ENCODE peak calls at places on chromosomes 2 and 18, in four cellular contexts. A is WERI-Rb-1, V is thoracic aorta, R is fibroblast of lung. L is an unnamed sample.

GRCh38 chr2:96412307-96413066 is 76.9 kb downstream of the NCAPH start:
- DNase-seq in R (no peak), A (no peak), V (no peak), L (no peak)

GRCh38 chr18:49340446-49340845 is 120.0 kb downstream of the DYM start:
- DNase-seq in R (peak), V (no peak), A (no peak), L (peak)

GRCh38 chr2:45729753-45730512 is 78.5 kb downstream of the PRKCE start:
- DNase-seq in A (peak), R (no peak), V (no peak), L (no peak)

GRCh38 chr2:72932045-72932444 is 14.7 kb downstream of the EMX1 start:
- DNase-seq in V (no peak), A (no peak), R (peak), L (no peak)

GRCh38 chr2:240620149-240620731 is 5.0 kb upstream of the GPR35 start:
- DNase-seq in A (peak), R (no peak), V (no peak), L (no peak)

GRCh38 chr2:58834404-58834803 is 593.3 kb upstream of the FANCL start:
- DNase-seq in A (no peak), V (no peak), R (peak), L (peak)

GRCh38 chr2:128390256-128390990 is 71.8 kb upstream of the HS6ST1 start:
- DNase-seq in A (no peak), V (no peak), R (no peak), L (no peak)

GRCh38 chr2:162233197-162233596 is 10.0 kb downstream of the FAP start:
- DNase-seq in R (peak), A (no peak), V (no peak), L (peak)

GRCh38 chr2:201396595-201396994 is 39.5 kb upstream of the FLACC1 start:
- DNase-seq in R (no peak), A (no peak), V (no peak), L (no peak)

GRCh38 chr2:196959750-196960392 is 33.4 kb upstream of the PGAP1 start:
- DNase-seq in V (no peak), R (peak), A (no peak), L (peak)

GRCh38 chr2:132542953-132543569 is 126.5 kb downstream of the GPR39 start:
- DNase-seq in R (no peak), A (no peak), V (no peak), L (no peak)

GRCh38 chr2:151881342-151881741 is 53.1 kb upstream of the ARL5A start:
- DNase-seq in A (no peak), R (no peak), V (no peak), L (no peak)

GRCh38 chr2:56680971-56681631 is 497.3 kb downstream of the CCDC85A start:
- DNase-seq in V (no peak), A (no peak), R (no peak), L (peak)

GRCh38 chr18:70015127-70015526 is 67.5 kb upstream of the CD226 start:
- DNase-seq in A (peak), V (no peak), R (no peak), L (no peak)

GRCh38 chr2:59462418-59463197 is 1090.8 kb downstream of the BCL11A start:
- DNase-seq in A (no peak), V (no peak), R (no peak), L (no peak)

GRCh38 chr2:225270861-225271260 is 128.6 kb upstream of the NYAP2 start:
- DNase-seq in A (peak), R (peak), V (no peak), L (peak)

GRCh38 chr2:113164930-113165585 is 8.7 kb upstream of the PSD4 start:
- DNase-seq in A (peak), V (no peak), R (no peak), L (no peak)

GRCh38 chr18:68428026-68428425 is 286.9 kb downstream of the TMX3 start:
- DNase-seq in R (peak), A (no peak), V (no peak), L (peak)

GRCh38 chr2:177265834-177266817 is 1.6 kb upstream of the NFE2L2 start:
- DNase-seq in V (no peak), R (no peak), A (no peak), L (peak)

GRCh38 chr2:2650608-2651375 is 319.7 kb upstream of the MYT1L start:
- DNase-seq in R (no peak), V (no peak), A (no peak), L (no peak)

GRCh38 chr2:215338883-215339679 is 27.2 kb downstream of the ATIC start:
- DNase-seq in R (no peak), V (no peak), A (no peak), L (no peak)

GRCh38 chr2:116819355-116819754 is 995.1 kb upstream of the DDX18 start:
- DNase-seq in V (no peak), R (no peak), A (no peak), L (no peak)

GRCh38 chr18:13219576-13219975 is 1.0 kb downstream of the LDLRAD4 start:
- DNase-seq in R (no peak), A (no peak), V (no peak), L (no peak)
- H3K4me3 ChIP-seq in R (no peak), A (no peak), V (peak), L (no peak)

GRCh38 chr2:156192468-156192867 is 140.1 kb downstream of the NR4A2 start:
- DNase-seq in V (no peak), A (no peak), R (peak), L (no peak)
- TF ChIP-seq CTCF in V (peak), A (peak), R (peak), L (peak)

GRCh38 chr2:88624477-88624876 is 2.8 kb downstream of the EIF2AK3 start:
- DNase-seq in V (no peak), R (no peak), A (no peak), L (no peak)
- H3K4me3 ChIP-seq in V (no peak), R (peak), A (no peak), L (peak)

GRCh38 chr2:188322569-188323531 is 31.2 kb downstream of the GULP1 start:
- DNase-seq in R (peak), V (no peak), A (no peak), L (peak)

GRCh38 chr2:188316791-188317423 is 25.2 kb downstream of the GULP1 start:
- DNase-seq in V (no peak), A (no peak), R (no peak), L (no peak)

GRCh38 chr2:188318161-188318749 is 26.6 kb downstream of the GULP1 start:
- DNase-seq in V (no peak), R (no peak), A (no peak), L (no peak)

GRCh38 chr2:188320861-188321260 is 29.2 kb downstream of the GULP1 start:
- DNase-seq in V (no peak), A (no peak), R (no peak), L (no peak)

GRCh38 chr2:188319845-188320244 is 28.2 kb downstream of the GULP1 start:
- DNase-seq in V (no peak), R (no peak), A (no peak), L (peak)
- TF ChIP-seq CTCF in V (no peak), R (no peak), A (no peak), L (no peak)

DNA sequence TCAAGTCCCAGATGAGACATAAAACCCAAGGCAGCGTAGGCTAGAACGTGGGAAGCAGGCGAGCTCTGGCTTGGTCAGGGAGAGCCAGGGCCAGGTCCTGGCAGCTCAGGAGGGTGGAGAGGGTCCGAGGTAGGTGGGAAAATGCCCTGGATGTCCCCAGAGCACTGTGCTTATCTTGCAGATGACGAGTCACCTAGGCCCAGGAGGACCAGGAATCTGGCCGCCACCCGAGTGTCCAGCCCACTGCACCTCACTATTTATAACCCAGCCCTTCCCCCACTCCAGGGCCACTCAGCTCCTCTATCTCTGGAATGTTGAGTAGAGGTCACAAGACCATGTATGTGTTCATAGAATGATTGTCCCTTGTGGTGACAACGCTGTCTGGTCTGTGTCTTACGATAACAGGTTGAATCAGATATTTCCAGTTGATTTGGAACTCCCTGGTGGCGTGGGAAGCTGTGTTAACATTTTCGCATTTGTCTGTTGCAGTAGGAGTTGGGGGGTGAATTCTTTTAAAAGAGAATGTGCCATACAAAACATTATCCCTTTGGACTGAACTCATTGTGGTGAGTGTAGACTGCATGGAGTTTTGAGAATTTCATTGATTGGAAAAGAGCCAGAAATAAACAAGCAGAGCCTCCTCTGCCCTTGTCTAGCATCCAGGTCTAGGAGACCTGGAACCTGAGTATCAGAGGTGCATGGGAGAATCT is 47.5 kb downstream of the EMILIN2 start:
- DNase-seq in R (no peak), A (no peak), V (no peak), L (no peak)
- H3K4me3 ChIP-seq in R (no peak), A (no peak), V (no peak), L (no peak)

GRCh38 chr18:76935722-76936337 is 113.5 kb downstream of the ZNF236 start:
- DNase-seq in A (no peak), R (no peak), V (no peak), L (no peak)

GRCh38 chr18:76937597-76937996 is 115.2 kb downstream of the ZNF236 start:
- DNase-seq in V (no peak), A (no peak), R (no peak), L (no peak)

GRCh38 chr18:76938619-76939018 is 116.3 kb downstream of the ZNF236 start:
- DNase-seq in R (no peak), V (no peak), A (no peak), L (no peak)

GRCh38 chr18:76941284-76941683 is 118.9 kb downstream of the ZNF236 start:
- DNase-seq in R (no peak), V (no peak), A (no peak), L (no peak)

GRCh38 chr18:76936877-76937276 is 114.5 kb downstream of the ZNF236 start:
- DNase-seq in V (no peak), A (no peak), R (no peak), L (no peak)
- TF ChIP-seq CTCF in V (no peak), A (no peak), R (no peak), L (no peak)

L was measured in fibroblast of pulmonary artery.